ENCODE peak calls at places on chromosome 16, in eight cellular contexts. M is keratinocyte; G is posterior vena cava; N is stimulated activated CD8-positive, alpha-beta memory T cell treated with anti-CD3 and anti-CD28 coated beads, Interleukin-15, amount 100 ng/mL, for 24 hours; L is activated CD4-positive, alpha-beta T cell treated with anti-CD3 and anti-CD28 coated beads for 24 hours; C is stimulated activated CD4-positive, alpha-beta T cell treated with anti-CD3 and anti-CD28 coated beads, Interleukin-1b, Interleukin-23, amount 100 ng/mL, for 4 hours; J is fibroblast of mammary gland; R is CD4-positive, alpha-beta T cell. E is an unnamed sample.
A peak's percentile ranks its signal among the peaks of the same experiment; 100 is the strongest.

GRCh38 chr16:27458196-27458728 is 56.3 kb downstream of the IL21R start:
- DNase-seq in G (peak; percentile 47), C (no peak), R (no peak), M (peak; percentile 17), J (no peak), L (no peak), N (no peak), E (no peak)

GRCh38 chr16:795580-796229 is 4.8 kb downstream of the GNG13 start:
- DNase-seq in J (no peak), N (no peak), L (no peak), R (no peak), C (no peak), G (no peak), M (no peak), E (no peak)

GRCh38 chr16:50035468-50035992 is 10.5 kb downstream of the CNEP1R1 start:
- DNase-seq in L (no peak), R (no peak), J (no peak), G (no peak), N (no peak), M (no peak), C (no peak), E (no peak)

GRCh38 chr16:8735574-8735973 is 61.2 kb downstream of the ABAT start:
- DNase-seq in N (no peak), C (no peak), M (no peak), G (no peak), R (no peak), L (no peak), J (no peak), E (no peak)

GRCh38 chr16:68289621-68290329 is 21.0 kb downstream of the SLC7A6OS start:
- DNase-seq in J (no peak), L (no peak), C (no peak), M (no peak), R (no peak), G (no peak), N (no peak), E (peak; percentile 67)

GRCh38 chr16:2190659-2191445 is 5.6 kb downstream of the CASKIN1 start:
- DNase-seq in R (no peak), G (no peak), J (no peak), M (no peak), N (no peak), L (no peak), C (no peak), E (no peak)

GRCh38 chr16:351804-352520 is 561 bp downstream of the AXIN1 start:
- DNase-seq in M (no peak), L (no peak), G (peak; percentile 83), J (no peak), N (no peak), R (no peak), C (peak; percentile 15), E (no peak)

GRCh38 chr16:82671743-82672142 is 45.0 kb downstream of the CDH13 start:
- DNase-seq in R (no peak), N (no peak), G (no peak), C (no peak), L (peak; percentile 7), J (no peak), M (no peak), E (no peak)

GRCh38 chr16:3131755-3132377 is 3.0 kb upstream of the ZNF213 start:
- DNase-seq in J (peak; percentile 41), R (no peak), N (no peak), L (no peak), M (no peak), C (peak; percentile 12), G (no peak), E (no peak)

GRCh38 chr16:61834082-61834481 is 202.2 kb downstream of the CDH8 start:
- DNase-seq in R (no peak), L (no peak), N (no peak), M (no peak), G (no peak), J (no peak), C (no peak), E (no peak)

GRCh38 chr16:28291651-28292626 is at the start of gene SBK1:
- DNase-seq in J (peak; percentile 22), G (no peak), N (peak; percentile 64), L (peak; percentile 68), M (peak; percentile 13), C (peak; percentile 77), R (peak; percentile 71), E (peak; percentile 82)

GRCh38 chr16:24206926-24207325 is 49.2 kb upstream of the CACNG3 start:
- DNase-seq in N (no peak), C (no peak), G (no peak), R (no peak), J (no peak), L (no peak), M (no peak), E (no peak)

GRCh38 chr16:69747115-69747514 is 7.6 kb downstream of the NOB1 start:
- DNase-seq in M (no peak), L (no peak), C (no peak), J (no peak), R (no peak), G (no peak), N (no peak), E (no peak)

GRCh38 chr16:14057878-14058382 is 13.2 kb upstream of the MRTFB start:
- DNase-seq in M (no peak), L (no peak), J (peak; percentile 12), N (no peak), C (no peak), G (no peak), R (no peak), E (no peak)

GRCh38 chr16:7227193-7227825 is 105.3 kb upstream of the RBFOX1 start:
- DNase-seq in J (no peak), L (no peak), M (no peak), G (no peak), N (no peak), R (no peak), C (no peak), E (no peak)

GRCh38 chr16:67445441-67445912 is 14.6 kb downstream of the HSD11B2 start:
- DNase-seq in L (no peak), M (no peak), C (no peak), J (no peak), R (no peak), G (no peak), N (no peak), E (no peak)

GRCh38 chr16:51542856-51543510 is 391.9 kb upstream of the SALL1 start:
- DNase-seq in C (no peak), M (no peak), R (no peak), L (no peak), N (no peak), G (no peak), J (no peak), E (no peak)

GRCh38 chr16:4392382-4393242 is 21.0 kb downstream of the VASN start:
- DNase-seq in C (no peak), M (no peak), N (no peak), R (no peak), L (no peak), G (no peak), J (peak; percentile 91), E (no peak)

GRCh38 chr16:3456374-3456773 is 12.9 kb downstream of the NAA60 start:
- DNase-seq in C (no peak), J (peak; percentile 38), R (no peak), M (no peak), L (no peak), N (no peak), G (no peak), E (no peak)

GRCh38 chr16:13907431-13907830 is 12.5 kb upstream of the ERCC4 start:
- DNase-seq in C (no peak), L (no peak), J (no peak), G (no peak), M (no peak), R (no peak), N (no peak), E (no peak)